ENCODE peak calls at places on chromosomes 13 and 19, in six cellular contexts. B is GM12878, W is GM12891, D is HepG2, U is K562, A is H1. J is an unnamed sample.

GRCh38 chr13:113996912-113997745 is 23.3 kb upstream of the C13orf46 start:
- DNase-seq in A (no peak), D (no peak), W (no peak), U (no peak), B (no peak), J (no peak)

GRCh38 chr13:29922281-29922821 is 71.9 kb upstream of the UBL3 start:
- DNase-seq in D (no peak), B (no peak), W (no peak), A (no peak), U (peak), J (no peak)

GRCh38 chr19:49818691-49819331 is 722 bp downstream of the MED25 start:
- DNase-seq in W (no peak), U (peak), A (no peak), D (no peak), B (no peak), J (no peak)

GRCh38 chr13:28659611-28659970 is 661 bp downstream of the POMP start:
- DNase-seq in D (no peak), A (no peak), B (no peak), U (no peak), W (no peak), J (no peak)

GRCh38 chr13:59144700-59145099 is 1019.0 kb downstream of the DIAPH3 start:
- DNase-seq in A (no peak), B (no peak), U (no peak), D (no peak), W (no peak), J (no peak)

GRCh38 chr13:94641432-94641941 is 39.8 kb downstream of the GPR180 start:
- DNase-seq in U (no peak), W (no peak), A (no peak), D (no peak), B (no peak), J (no peak)

GRCh38 chr13:51802601-51803000 is 1.4 kb downstream of the DHRS12 start:
- DNase-seq in B (no peak), W (no peak), A (no peak), U (no peak), D (no peak), J (no peak)

GRCh38 chr13:112252744-112253590 is 123.2 kb upstream of the SPACA7 start:
- DNase-seq in W (no peak), A (peak), U (no peak), D (no peak), B (no peak), J (no peak)

GRCh38 chr19:36139120-36139472 is 770 bp upstream of the CAPNS1 start:
- DNase-seq in D (peak), W (no peak), B (no peak), A (no peak), U (no peak), J (no peak)

GRCh38 chr19:44686896-44687295 is 12.1 kb upstream of the CEACAM16 start:
- DNase-seq in U (no peak), W (no peak), B (no peak), A (no peak), D (no peak), J (no peak)

GRCh38 chr19:23283925-23284324 is 33.7 kb upstream of the ZNF724 start:
- DNase-seq in W (peak), A (peak), D (peak), B (no peak), U (peak), J (no peak)

GRCh38 chr13:101209206-101209893 is 207.0 kb downstream of the NALCN start:
- DNase-seq in D (no peak), B (no peak), A (no peak), W (no peak), U (no peak), J (no peak)

GRCh38 chr13:109720758-109721184 is 65.6 kb downstream of the IRS2 start:
- DNase-seq in W (no peak), B (no peak), A (no peak), U (no peak), D (peak), J (no peak)

GRCh38 chr19:9295411-9295849 is 14.2 kb downstream of the ZNF699 start:
- DNase-seq in U (no peak), D (no peak), W (no peak), B (no peak), A (no peak), J (no peak)

GRCh38 chr19:39805120-39805519 is 26.5 kb downstream of the LEUTX start:
- DNase-seq in A (no peak), U (no peak), D (no peak), W (no peak), B (no peak), J (no peak)

GRCh38 chr19:55461974-55462628 is 659 bp upstream of the ISOC2 start:
- DNase-seq in U (peak), W (no peak), A (no peak), D (peak), B (no peak), J (no peak)

GRCh38 chr19:55712804-55713631 is 25.2 kb downstream of the NLRP9 start:
- DNase-seq in A (no peak), D (no peak), B (no peak), U (no peak), W (no peak), J (no peak)

GRCh38 chr13:47298506-47298905 is 401.7 kb upstream of the HTR2A start:
- DNase-seq in U (no peak), D (no peak), B (no peak), A (no peak), W (no peak), J (no peak)

GRCh38 chr19:38162632-38163031 is 61.4 kb downstream of the DPF1 start:
- DNase-seq in B (no peak), U (no peak), W (no peak), A (no peak), D (no peak), J (no peak)

DNA sequence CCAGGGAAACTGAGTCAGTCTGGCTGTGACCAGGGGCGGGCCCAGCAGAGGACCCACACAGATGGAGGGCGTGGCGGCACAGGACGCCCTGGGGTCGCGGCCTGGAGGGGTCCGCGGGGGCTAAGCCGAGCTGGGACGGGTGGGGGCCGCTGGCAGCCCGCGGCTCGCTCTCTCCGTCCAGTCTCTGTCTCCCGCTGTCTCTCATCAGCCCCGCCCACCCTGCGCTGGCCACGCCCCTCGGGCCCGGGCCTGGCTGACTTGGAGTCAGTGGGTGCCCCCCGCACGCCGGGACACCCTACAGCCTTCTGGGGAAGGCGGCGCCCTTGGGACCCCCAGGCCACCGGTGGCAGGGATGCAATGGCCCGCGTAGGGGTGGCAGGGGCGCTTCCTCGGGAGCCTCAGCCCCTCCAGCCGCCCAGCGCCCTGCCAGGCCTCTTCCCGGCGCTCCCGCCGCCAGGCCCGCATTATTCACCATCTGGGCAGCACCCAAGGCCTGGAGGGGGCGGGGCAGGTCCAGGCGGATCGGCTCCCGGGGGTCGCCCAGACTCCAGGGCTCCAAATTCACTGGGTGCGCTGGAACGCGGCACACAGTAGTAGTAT is at the start of gene TBXA2R:
- DNase-seq in A (peak), W (peak), D (no peak), B (no peak), U (peak), J (peak)
- TF ChIP-seq POLR2A in A (no peak), W (no peak), D (no peak), B (no peak), U (peak), J (no peak)

GRCh38 chr19:34232566-34233481 is 21.5 kb upstream of the GARRE1 start:
- DNase-seq in A (no peak), W (no peak), D (peak), U (no peak), B (no peak), J (no peak)
- TF ChIP-seq POLR2AphosphoS5 in A (no peak), W (no peak), D (no peak), U (no peak), B (no peak), J (no peak)

GRCh38 chr19:47241919-47242644 is 11.1 kb upstream of the BBC3 start:
- DNase-seq in W (no peak), U (no peak), B (no peak), A (no peak), D (no peak), J (no peak)

GRCh38 chr19:47240561-47240960 is 9.6 kb upstream of the BBC3 start:
- DNase-seq in D (no peak), A (no peak), U (no peak), W (no peak), B (no peak), J (no peak)

GRCh38 chr19:47239152-47239551 is 8.2 kb upstream of the BBC3 start:
- DNase-seq in A (no peak), D (no peak), W (no peak), B (no peak), U (no peak), J (no peak)

GRCh38 chr19:47240996-47241918 is 10.3 kb upstream of the BBC3 start:
- DNase-seq in B (no peak), D (peak), U (peak), W (peak), A (peak), J (no peak)

DNA sequence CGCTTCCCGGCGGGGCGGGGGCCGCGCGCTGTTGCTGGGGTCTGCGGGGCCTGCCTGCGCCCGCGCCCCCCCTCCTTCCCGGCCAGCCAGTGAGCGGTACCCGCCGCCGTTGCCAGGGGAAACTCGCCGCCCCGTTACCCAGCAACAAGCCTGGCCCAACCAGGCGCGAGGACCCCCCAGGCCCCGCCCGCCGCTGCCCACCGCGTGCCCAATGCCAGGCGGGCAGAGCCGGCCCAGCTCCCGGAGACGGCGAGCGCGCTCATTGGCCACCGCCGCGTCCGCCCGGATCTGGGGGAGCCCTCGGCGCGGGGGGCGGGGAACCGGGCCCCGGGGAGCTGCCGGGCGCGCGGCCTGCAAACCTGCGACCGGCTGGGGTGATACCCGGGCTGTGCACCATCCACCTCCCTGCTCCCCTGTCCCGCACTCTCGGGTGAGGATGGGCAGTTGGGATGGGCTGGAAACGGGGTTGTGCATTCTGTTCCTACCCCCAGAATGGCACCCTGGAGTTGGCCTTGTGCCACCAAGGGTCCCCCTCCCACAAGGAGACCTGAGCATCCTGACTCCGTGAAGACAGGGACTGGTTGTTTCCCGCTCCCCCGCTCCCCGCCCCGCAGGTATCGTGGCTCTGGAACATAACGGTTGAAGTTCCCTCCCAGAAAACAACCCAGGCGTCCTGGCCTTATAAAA is 8.8 kb upstream of the BBC3 start:
- DNase-seq in A (peak), U (no peak), W (no peak), B (no peak), D (no peak), J (no peak)
- TF ChIP-seq TAF1 in A (no peak), U (no peak), W (no peak), B (no peak), D (no peak), J (no peak)

DNA sequence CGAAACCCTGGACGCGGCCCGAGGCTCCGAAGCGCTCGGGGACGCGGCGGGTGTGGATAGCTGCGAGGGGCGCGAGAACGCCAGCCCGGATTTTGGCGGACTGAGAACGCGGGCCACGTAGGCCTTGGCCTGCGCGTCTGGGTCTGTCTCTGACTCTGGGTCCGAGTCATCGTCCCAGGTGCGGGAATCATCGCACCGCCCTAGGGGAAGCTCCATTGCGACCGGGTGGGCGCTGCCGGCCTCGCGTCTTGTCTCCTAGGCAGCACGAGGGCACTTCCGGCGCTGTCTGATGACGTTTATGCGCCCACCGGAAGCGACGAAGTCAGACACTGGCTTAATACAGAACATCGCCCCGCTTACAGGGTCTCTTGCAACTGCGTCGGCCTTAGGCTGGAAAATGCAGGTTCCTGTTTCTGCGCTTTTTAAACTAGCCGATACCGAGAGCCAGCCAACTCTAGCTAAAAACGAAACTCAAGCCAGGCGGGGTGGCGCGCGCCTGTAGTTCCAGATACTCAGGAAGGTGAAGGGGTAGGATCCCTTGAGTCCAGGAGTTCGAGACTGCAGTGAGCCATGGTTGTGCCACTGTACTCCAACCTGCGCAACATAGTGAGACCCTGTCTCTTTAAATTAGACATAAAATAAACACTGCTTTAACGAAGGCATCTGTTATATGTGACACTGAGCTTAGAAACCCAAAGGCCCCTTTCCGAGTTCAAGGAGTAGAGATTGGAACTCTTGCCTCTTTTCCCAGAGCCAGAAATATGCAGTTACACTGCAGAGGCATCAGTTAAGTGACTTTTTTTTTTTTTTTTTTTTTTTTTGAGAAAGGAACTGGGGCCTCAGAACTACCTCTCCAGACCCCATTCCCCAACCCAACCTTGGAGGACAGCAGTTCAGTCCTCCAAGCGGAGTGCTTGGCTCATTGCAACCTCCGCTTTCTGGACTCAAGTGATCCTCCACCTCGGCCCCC is at the start of gene FBXW9:
- DNase-seq in A (peak), U (peak), B (peak), D (peak), W (peak), J (peak)
- TF ChIP-seq POLR2A in A (peak), U (peak), B (peak), D (peak), W (peak), J (peak)

DNA sequence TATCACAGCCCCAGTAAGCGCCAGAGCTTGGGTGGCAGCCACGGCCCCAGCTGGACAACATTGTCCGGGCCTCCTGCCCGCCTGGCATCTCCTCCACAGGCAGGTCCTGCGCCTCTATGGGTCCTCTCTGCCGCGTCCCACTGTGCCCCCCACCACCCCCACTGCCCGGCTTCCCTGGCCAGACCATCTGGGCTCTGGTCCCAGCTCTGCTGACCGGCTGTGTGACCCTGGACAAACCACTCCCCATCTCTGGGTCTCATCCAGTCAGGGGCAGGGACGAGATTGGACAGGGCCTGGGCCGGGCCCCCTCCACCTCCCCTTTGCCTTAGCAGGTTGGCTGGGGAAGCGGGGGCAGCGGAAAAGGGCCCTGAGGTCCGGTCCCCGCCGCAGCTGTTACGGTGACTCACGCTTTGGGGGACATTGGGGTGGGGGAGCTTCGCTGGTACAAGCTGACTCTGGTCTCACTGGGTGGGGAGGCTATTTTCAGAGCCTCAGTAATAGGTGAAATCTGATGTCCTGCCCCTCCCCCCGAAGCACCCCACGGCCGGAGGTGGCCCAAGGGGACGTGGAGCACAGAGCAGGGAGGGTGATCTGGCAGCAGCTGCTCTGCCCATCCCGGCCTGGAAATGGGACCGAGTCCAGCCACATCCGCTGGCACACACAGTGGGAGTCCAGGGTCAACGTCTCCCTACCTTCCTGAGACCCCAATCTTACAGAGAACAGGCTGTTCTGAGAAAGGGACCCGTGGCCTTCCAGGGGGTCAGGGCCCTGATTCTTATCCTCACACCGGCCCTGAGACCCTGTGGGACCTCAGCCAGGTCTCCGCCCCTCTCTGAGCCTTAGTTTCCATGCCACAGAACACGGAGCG is 9.1 kb downstream of the NFIC start:
- DNase-seq in B (no peak), A (no peak), U (peak), D (no peak), W (no peak), J (no peak)
- TF ChIP-seq POLR2AphosphoS5 in B (no peak), A (no peak), U (no peak), D (no peak), W (no peak), J (no peak)

GRCh38 chr19:20662421-20663105 is 1.2 kb upstream of the ZNF626 start:
- DNase-seq in W (no peak), B (no peak), U (no peak), D (no peak), A (no peak), J (no peak)
- TF ChIP-seq TAF1 in W (no peak), B (no peak), U (no peak), D (no peak), A (no peak), J (no peak)

J was measured in GM12892.